ENCODE peak calls at places on chromosomes 5 and 9, in seven cellular contexts. E, V, K, U, F, Q and J are unnamed samples.

GRCh38 chr5:136769900-136770684 is 404.7 kb upstream of the TRPC7 start:
- DNase-seq in E (peak), F (peak), U (peak), K (peak), Q (peak), V (peak), J (peak)

GRCh38 chr5:143106175-143106574 is 297.3 kb downstream of the NR3C1 start:
- DNase-seq in U (peak), Q (peak), F (no peak), K (peak), E (peak), V (peak), J (peak)

GRCh38 chr9:122190597-122191381 is 31.1 kb downstream of the MORN5 start:
- DNase-seq in K (no peak), U (no peak), F (peak), E (no peak), V (no peak), Q (no peak), J (no peak)

GRCh38 chr5:173984218-173984617 is 4.8 kb upstream of the C5orf47 start:
- DNase-seq in K (no peak), F (no peak), V (peak), U (no peak), E (no peak), Q (peak), J (no peak)

GRCh38 chr5:56508249-56508648 is 275.1 kb upstream of the ANKRD55 start:
- DNase-seq in Q (no peak), K (no peak), V (no peak), U (no peak), E (no peak), F (no peak), J (no peak)

GRCh38 chr9:107386396-107386795 is 103.2 kb downstream of the KLF4 start:
- DNase-seq in Q (no peak), F (no peak), K (no peak), E (no peak), U (no peak), V (no peak), J (no peak)

GRCh38 chr9:72362680-72363139 is 2.3 kb downstream of the ZFAND5 start:
- DNase-seq in Q (peak), F (no peak), K (no peak), E (peak), V (peak), U (peak), J (no peak)

GRCh38 chr9:134390537-134390936 is 64.3 kb downstream of the RXRA start:
- DNase-seq in K (no peak), F (no peak), E (no peak), Q (no peak), U (no peak), V (no peak), J (no peak)

GRCh38 chr9:112541690-112542089 is 55.1 kb downstream of the KIAA1958 start:
- DNase-seq in V (no peak), Q (no peak), K (no peak), F (no peak), U (no peak), E (no peak), J (no peak)

GRCh38 chr5:68839019-68839552 is 254.7 kb upstream of the SLC30A5 start:
- DNase-seq in K (no peak), E (no peak), F (no peak), Q (peak), U (no peak), V (no peak), J (no peak)

GRCh38 chr9:132312873-132313272 is 41.9 kb downstream of the SETX start:
- DNase-seq in U (no peak), E (no peak), F (no peak), K (no peak), V (no peak), Q (no peak), J (no peak)

GRCh38 chr5:123719004-123719403 is 207.0 kb downstream of the CSNK1G3 start:
- DNase-seq in F (no peak), Q (peak), K (peak), E (no peak), U (no peak), V (no peak), J (no peak)

GRCh38 chr9:98491778-98492177 is 217.0 kb downstream of the GABBR2 start:
- DNase-seq in U (no peak), K (no peak), E (peak), V (peak), F (no peak), Q (peak), J (no peak)

GRCh38 chr9:88874391-88874790 is 116.9 kb upstream of the S1PR3 start:
- DNase-seq in K (no peak), Q (no peak), F (no peak), V (peak), E (no peak), U (no peak), J (no peak)

GRCh38 chr9:119283118-119283794 is 86.0 kb downstream of the BRINP1 start:
- DNase-seq in F (no peak), Q (no peak), V (no peak), U (no peak), K (peak), E (no peak), J (no peak)

GRCh38 chr5:83097582-83098265 is 20.4 kb downstream of the XRCC4 start:
- DNase-seq in V (peak), U (no peak), E (no peak), F (no peak), Q (peak), K (no peak), J (no peak)

GRCh38 chr9:16139781-16140180 is 586.9 kb downstream of the CCDC171 start:
- DNase-seq in K (no peak), Q (peak), V (no peak), U (no peak), E (peak), F (no peak), J (no peak)

GRCh38 chr5:114335391-114335790 is 26.5 kb upstream of the KCNN2 start:
- DNase-seq in E (no peak), U (no peak), Q (no peak), K (no peak), F (no peak), V (no peak), J (no peak)

GRCh38 chr5:105587963-105588662 is 2025.5 kb upstream of the NUDT12 start:
- DNase-seq in V (no peak), K (no peak), Q (no peak), E (no peak), F (no peak), U (no peak), J (no peak)

GRCh38 chr5:88298425-88298824 is 29.8 kb upstream of the TMEM161B start:
- DNase-seq in F (no peak), U (no peak), E (no peak), K (no peak), V (peak), Q (peak), J (no peak)

GRCh38 chr9:109779711-109780452 is at the start of gene PALM2AKAP2:
- DNase-seq in V (peak), U (peak), E (peak), K (peak), F (no peak), Q (peak), J (no peak)

GRCh38 chr9:93653762-93654161 is 77.4 kb downstream of the PHF2 start:
- DNase-seq in K (peak), U (no peak), V (no peak), F (peak), E (no peak), Q (no peak), J (no peak)

DNA sequence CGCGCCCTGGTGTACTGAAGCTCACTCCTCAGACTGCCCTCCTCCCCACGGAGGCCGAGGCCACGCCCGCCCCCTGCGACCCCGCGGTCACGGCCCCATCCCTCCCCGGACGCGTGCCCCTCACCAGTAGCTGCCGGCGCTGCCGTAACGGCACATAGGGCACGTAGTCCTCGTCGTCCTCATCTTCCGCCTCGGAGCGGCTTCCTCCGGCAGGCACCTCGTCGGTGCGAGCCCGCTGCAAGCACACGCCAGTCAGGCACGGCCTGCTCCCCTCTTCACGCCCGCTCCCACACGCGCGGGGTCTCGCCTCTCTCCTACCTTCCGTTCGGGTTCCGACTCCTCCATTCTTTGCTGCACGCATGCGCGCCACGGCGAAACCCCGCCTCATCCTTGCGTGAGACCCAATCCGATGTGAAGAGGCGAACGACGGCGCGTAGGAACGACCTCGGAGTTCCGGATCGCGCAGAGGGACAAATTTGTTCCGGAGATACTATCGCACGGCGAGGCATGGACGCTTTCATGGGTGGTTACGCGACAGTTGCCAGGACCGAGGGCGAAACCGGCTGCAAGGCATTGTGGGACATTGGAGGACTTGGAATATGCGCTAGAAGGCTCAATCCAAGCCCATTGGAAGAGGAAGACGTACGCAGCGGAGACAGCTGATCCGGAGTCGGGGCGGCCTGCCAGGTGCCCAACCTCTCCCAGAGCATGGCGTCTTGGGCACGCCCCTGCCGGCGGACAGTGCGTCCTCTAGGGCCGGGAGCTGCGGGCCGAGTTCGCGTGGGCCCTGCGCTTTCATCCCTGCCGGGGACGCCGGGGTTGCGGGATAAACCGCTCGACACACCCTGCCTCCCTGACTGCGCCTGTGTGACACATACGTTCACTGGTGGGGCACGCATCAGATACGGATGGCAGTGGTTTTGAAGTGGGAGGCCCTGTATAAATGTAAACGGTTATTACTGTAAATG is at the start of gene DDX41:
- DNase-seq in Q (peak), F (peak), K (peak), V (peak), E (peak), U (peak), J (peak)
- TF ChIP-seq CTCF in Q (peak), F (no peak), K (no peak), V (no peak), E (no peak), U (no peak), J (no peak)

DNA sequence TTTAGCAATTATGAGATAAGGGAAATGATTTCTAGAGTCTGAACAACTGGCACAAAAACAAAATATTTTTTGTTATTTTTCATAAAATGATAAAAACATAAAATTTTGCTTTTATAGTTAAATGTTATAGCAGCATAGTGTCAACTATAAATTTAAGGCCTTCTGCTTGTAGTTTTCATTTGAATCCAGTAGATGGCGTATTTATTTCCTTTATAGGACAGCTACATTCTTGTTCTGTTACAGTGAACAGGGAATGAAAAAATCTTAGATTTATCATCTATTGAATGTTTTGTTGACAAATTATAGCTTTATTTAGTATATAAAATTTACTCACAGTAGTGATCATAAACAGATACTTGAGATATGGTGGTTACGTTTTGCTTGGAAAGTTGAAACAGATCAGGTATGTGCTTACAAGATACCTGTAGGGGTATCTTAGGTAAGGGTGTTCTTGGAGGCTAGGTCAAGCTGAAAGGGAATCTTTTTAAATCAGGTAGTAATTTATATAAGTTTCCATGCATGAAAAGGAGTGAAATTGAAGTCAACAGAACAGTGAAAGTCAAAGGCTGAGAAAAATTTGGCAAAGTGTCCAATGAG is 239.3 kb upstream of the GRIN3A start:
- DNase-seq in K (no peak), F (no peak), V (peak), E (no peak), U (no peak), Q (peak), J (no peak)
- TF ChIP-seq CTCF in K (peak), F (peak), V (peak), E (peak), U (peak), Q (peak), J (peak)

GRCh38 chr9:87527211-87527916 is 29.7 kb downstream of the DAPK1 start:
- DNase-seq in Q (no peak), V (no peak), U (no peak), E (no peak), F (no peak), K (no peak), J (no peak)
- TF ChIP-seq CTCF in Q (no peak), V (no peak), U (no peak), E (no peak), F (no peak), K (no peak), J (no peak)

DNA sequence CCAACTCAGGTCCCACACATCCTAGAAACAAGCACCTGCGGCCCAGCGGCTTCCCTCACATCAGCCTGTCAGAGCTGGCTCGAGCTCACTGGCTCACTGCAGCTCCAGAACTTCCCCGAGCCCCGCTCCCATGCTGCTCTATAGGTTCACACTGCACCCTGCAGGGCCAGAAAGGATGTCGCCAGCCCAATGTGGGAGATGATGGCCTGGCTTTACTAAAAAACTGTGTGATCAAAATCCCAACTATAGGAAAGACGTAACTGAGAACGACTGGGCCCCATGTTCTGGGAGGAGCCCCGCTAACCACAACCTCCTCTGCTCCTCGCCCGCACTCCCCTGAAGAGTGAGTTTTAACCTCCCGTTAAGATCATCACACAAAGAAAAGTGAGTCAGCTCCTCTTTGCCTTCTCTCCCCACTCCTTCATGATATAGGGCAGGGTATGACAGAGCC is 4.6 kb downstream of the SURF4 start:
- DNase-seq in E (no peak), V (peak), K (no peak), F (no peak), U (no peak), Q (no peak), J (no peak)
- TF ChIP-seq CTCF in E (no peak), V (no peak), K (no peak), F (no peak), U (no peak), Q (no peak), J (no peak)

GRCh38 chr9:33447404-33448158 is at the start of gene AQP3:
- DNase-seq in V (peak), Q (no peak), U (peak), E (peak), K (peak), F (peak), J (peak)
- TF ChIP-seq CTCF in V (peak), Q (peak), U (peak), E (no peak), K (no peak), F (no peak), J (peak)

GRCh38 chr5:177302354-177303110 is 987 bp downstream of the RAB24 start:
- DNase-seq in F (no peak), Q (peak), V (no peak), K (no peak), U (no peak), E (no peak), J (no peak)
- TF ChIP-seq CTCF in F (peak), Q (no peak), V (no peak), K (no peak), U (no peak), E (no peak), J (no peak)

GRCh38 chr9:5773324-5773999 is 59.5 kb downstream of the ERMP1 start:
- DNase-seq in U (no peak), E (no peak), F (no peak), Q (no peak), K (no peak), V (peak), J (no peak)
- TF ChIP-seq CTCF in U (no peak), E (no peak), F (no peak), Q (no peak), K (no peak), V (no peak), J (peak)

DNA sequence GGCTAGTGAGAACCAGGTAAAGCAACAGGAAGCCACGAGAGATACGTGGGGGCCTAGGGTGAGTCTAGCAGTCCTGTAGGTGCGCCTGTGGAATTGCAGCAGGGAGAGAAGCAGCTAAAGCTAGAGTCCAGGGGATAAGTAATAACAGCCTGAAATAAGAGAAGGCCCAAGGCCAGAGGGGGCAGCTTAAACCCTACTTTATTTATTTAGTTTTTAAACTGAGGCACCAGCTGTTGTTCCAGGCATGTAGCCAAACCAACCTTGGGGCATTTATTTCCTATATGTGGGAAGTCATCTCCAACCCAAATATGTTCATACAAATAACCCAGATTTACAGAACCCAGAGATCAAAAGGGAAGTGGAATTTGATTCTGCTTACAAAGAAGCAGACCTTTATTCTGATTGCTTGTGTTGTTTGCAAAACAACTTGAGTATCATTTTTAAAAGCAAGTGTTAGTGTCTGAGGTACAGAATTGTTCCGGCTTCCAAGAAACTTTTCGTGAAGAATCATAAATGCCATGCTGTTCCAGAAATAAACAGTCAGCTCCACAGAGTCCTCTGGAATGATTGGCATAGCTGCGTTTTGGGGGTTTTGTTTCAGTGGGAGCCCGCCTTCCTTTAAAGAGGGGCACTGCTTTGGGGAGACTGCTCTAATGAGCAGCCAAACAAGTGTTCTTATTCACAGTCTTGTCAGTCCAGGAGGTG is 93.3 kb downstream of the GLDC start:
- DNase-seq in F (no peak), Q (peak), K (no peak), V (peak), U (no peak), E (no peak), J (no peak)
- TF ChIP-seq CTCF in F (no peak), Q (peak), K (no peak), V (peak), U (no peak), E (no peak), J (no peak)

GRCh38 chr5:54995168-54995567 is 9.8 kb upstream of the ESM1 start:
- DNase-seq in Q (no peak), F (no peak), K (no peak), V (no peak), E (no peak), U (no peak), J (no peak)
- TF ChIP-seq CTCF in Q (no peak), F (no peak), K (no peak), V (no peak), E (no peak), U (no peak), J (no peak)

GRCh38 chr5:54895816-54896341 is 89.5 kb downstream of the ESM1 start:
- DNase-seq in V (peak), U (peak), E (peak), K (peak), Q (peak), F (no peak), J (no peak)
- TF ChIP-seq CTCF in V (peak), U (no peak), E (no peak), K (no peak), Q (peak), F (peak), J (peak)